ENCODE peak calls at places on chromosomes 7 and 10, in seven cellular contexts. T is IMR-90, R is spleen, F is body of pancreas, I is HCT116, A is heart left ventricle, J is endothelial cell of umbilical vein. Y is an unnamed sample.

GRCh38 chr10:30781571-30782542 is 152.3 kb upstream of the LYZL2 start:
- DNase-seq in I (no peak), R (no peak), A (no peak), T (no peak), F (no peak), J (no peak), Y (no peak)

GRCh38 chr10:17026686-17027485 is 102.7 kb downstream of the CUBN start:
- DNase-seq in F (no peak), R (no peak), J (peak; percentile 57), I (no peak), T (peak; percentile 32), A (no peak), Y (no peak)

GRCh38 chr10:49282879-49283321 is 16.1 kb upstream of the C10orf71 start:
- DNase-seq in J (no peak), I (no peak), A (peak; percentile 36), R (no peak), T (no peak), F (no peak), Y (no peak)

GRCh38 chr7:102085223-102085772 is 201.4 kb upstream of the SH2B2 start:
- DNase-seq in F (no peak), J (no peak), R (no peak), I (no peak), T (no peak), A (peak; percentile 6), Y (no peak)

GRCh38 chr7:114691605-114692004 is 230.3 kb upstream of the MDFIC start:
- DNase-seq in I (no peak), R (no peak), J (no peak), A (no peak), T (no peak), F (no peak), Y (no peak)

GRCh38 chr10:58335306-58336005 is 650 bp downstream of the UBE2D1 start:
- DNase-seq in I (peak; percentile 27), F (peak; percentile 36), J (peak; percentile 63), T (peak; percentile 61), R (no peak), A (peak; percentile 54), Y (peak; percentile 5)

GRCh38 chr7:132576723-132577089 is 436 bp upstream of the PLXNA4 start:
- DNase-seq in F (no peak), A (peak; percentile 26), T (no peak), J (no peak), I (no peak), R (no peak), Y (no peak)

GRCh38 chr7:137411446-137411845 is 67.9 kb upstream of the PTN start:
- DNase-seq in A (no peak), R (no peak), T (no peak), J (no peak), F (no peak), I (no peak), Y (no peak)

GRCh38 chr10:70743430-70743788 is 41.8 kb downstream of the TBATA start:
- DNase-seq in F (no peak), I (no peak), J (no peak), A (no peak), T (no peak), R (peak; percentile 59), Y (no peak)

GRCh38 chr10:132725202-132725601 is 60.7 kb downstream of the NKX6-2 start:
- DNase-seq in T (no peak), J (no peak), F (no peak), I (no peak), A (no peak), R (no peak), Y (no peak)

GRCh38 chr10:71598673-71599072 is 120.9 kb downstream of the C10orf105 start:
- DNase-seq in T (no peak), F (peak; percentile 40), R (no peak), A (peak; percentile 72), I (no peak), J (no peak), Y (peak; percentile 74)

GRCh38 chr7:22651534-22652243 is 75.3 kb upstream of the IL6 start:
- DNase-seq in T (peak; percentile 83), R (no peak), J (peak; percentile 91), F (no peak), I (no peak), A (no peak), Y (no peak)

GRCh38 chr7:131664570-131664969 is 108.1 kb upstream of the PODXL start:
- DNase-seq in F (no peak), T (no peak), R (no peak), J (peak; percentile 88), A (no peak), I (no peak), Y (no peak)

GRCh38 chr10:17029581-17030271 is 99.9 kb downstream of the CUBN start:
- DNase-seq in I (peak; percentile 52), F (no peak), A (peak; percentile 80), R (peak; percentile 82), T (peak; percentile 87), J (peak; percentile 96), Y (no peak)

GRCh38 chr7:34491899-34492298 is 166.1 kb upstream of the NPSR1 start:
- DNase-seq in I (no peak), J (no peak), F (no peak), A (no peak), T (no peak), R (no peak), Y (no peak)

GRCh38 chr10:77812741-77813140 is 113.8 kb downstream of the DLG5 start:
- DNase-seq in F (no peak), T (no peak), A (no peak), R (no peak), J (no peak), I (no peak), Y (no peak)

GRCh38 chr7:15977663-15978062 is 291.2 kb upstream of the MEOX2 start:
- DNase-seq in I (no peak), T (peak; percentile 63), R (no peak), F (no peak), A (no peak), J (peak; percentile 40), Y (no peak)

GRCh38 chr7:13903997-13904396 is 85.5 kb downstream of the ETV1 start:
- DNase-seq in R (no peak), F (no peak), J (no peak), A (no peak), I (no peak), T (peak; percentile 51), Y (no peak)

GRCh38 chr7:1858435-1859265 is 188.6 kb downstream of the ELFN1 start:
- DNase-seq in J (no peak), A (no peak), R (peak; percentile 73), F (no peak), I (no peak), T (no peak), Y (no peak)

GRCh38 chr10:72016608-72017310 is 52.6 kb downstream of the CHST3 start:
- DNase-seq in T (no peak), F (no peak), A (peak; percentile 48), R (no peak), I (no peak), J (no peak), Y (no peak)

GRCh38 chr7:139825666-139826290 is 3.3 kb upstream of the TBXAS1 start:
- DNase-seq in F (no peak), A (no peak), R (no peak), I (no peak), J (no peak), T (peak; percentile 81), Y (no peak)

GRCh38 chr7:143048827-143049226 is 3.3 kb upstream of the OR6V1 start:
- DNase-seq in R (no peak), T (no peak), I (peak; percentile 8), J (no peak), F (no peak), A (no peak), Y (no peak)

DNA sequence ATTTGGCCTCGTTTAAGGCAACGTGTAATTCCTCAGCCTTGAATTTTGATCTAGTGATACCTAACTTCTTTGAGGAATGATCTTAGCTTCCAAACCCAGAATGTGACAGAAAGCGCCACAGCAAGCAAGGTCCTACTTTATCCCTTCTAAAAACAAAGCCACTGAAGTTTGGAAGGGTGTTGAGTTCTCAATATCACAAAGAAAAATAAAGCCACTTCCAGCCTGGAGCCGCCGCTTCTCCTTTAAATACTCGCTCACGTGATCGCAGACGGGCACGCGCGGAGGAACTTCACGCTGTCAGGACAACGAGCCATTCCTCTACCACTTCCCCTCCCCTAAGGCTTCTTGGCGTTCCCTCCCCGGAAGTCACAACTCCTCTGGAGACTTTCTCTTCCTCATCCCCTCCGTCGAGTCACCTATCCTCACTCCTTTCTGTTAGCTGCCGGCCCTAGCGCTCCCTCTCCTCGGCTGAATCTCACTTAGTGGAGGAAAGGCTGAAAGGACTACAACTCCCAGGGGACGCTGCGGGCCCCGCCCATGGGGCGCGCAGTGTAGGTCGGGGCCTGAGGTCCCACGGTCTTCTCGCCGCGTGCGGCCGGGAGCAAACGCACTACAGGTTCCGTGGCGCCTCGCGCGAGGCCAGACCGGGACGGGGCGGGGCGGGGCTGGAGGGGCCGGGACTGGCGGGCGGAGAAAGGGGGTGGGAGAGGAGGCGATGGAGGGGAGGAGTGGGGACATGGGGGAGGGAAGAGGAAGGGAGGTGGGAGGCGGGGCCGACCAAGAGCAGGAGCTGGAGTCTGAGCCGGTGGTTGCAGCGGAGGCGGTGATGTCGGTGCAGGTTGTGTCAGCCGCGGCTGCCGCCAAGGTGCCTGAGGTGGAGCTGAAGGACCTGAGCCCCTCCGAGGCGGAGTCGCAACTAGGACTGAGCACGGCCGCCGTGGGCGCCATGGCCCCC is at the start of gene AHCYL2:
- DNase-seq in R (peak; percentile 100), J (peak; percentile 98), I (peak; percentile 95), A (peak; percentile 99), F (peak; percentile 98), T (peak; percentile 96), Y (peak; percentile 98)
- TF ChIP-seq POLR2A in R (no peak), J (no peak), I (peak; percentile 43), A (no peak), F (peak; percentile 86), T (peak; percentile 61), Y (peak; percentile 84)

GRCh38 chr10:11018830-11019692 is 1.4 kb downstream of the CELF2 start:
- DNase-seq in F (no peak), I (no peak), R (no peak), T (no peak), J (peak; percentile 49), A (no peak), Y (no peak)
- H3K4me3 ChIP-seq in F (no peak overlapping the region), I (no peak overlapping the region), R (no peak overlapping the region), T (peak overlapping the region; percentile 87), J (peak overlapping the region; percentile 77), A (peak overlapping the region; percentile 83), Y (peak overlapping the region; percentile 62)

GRCh38 chr10:79498431-79498830 is 13.9 kb upstream of the EIF5AL1 start:
- DNase-seq in I (no peak), R (no peak), A (no peak), T (no peak), F (no peak), J (no peak), Y (no peak)
- H3K27me3 ChIP-seq in I (peaks cover 40% of the 10 kb centered on the region), R (no peaks in the 10 kb centered on the region), A (no peaks in the 10 kb centered on the region), T (peaks cover 25% of the 10 kb centered on the region), F (no peaks in the 10 kb centered on the region), J (peaks cover 6% of the 10 kb centered on the region), Y (no peaks in the 10 kb centered on the region)

DNA sequence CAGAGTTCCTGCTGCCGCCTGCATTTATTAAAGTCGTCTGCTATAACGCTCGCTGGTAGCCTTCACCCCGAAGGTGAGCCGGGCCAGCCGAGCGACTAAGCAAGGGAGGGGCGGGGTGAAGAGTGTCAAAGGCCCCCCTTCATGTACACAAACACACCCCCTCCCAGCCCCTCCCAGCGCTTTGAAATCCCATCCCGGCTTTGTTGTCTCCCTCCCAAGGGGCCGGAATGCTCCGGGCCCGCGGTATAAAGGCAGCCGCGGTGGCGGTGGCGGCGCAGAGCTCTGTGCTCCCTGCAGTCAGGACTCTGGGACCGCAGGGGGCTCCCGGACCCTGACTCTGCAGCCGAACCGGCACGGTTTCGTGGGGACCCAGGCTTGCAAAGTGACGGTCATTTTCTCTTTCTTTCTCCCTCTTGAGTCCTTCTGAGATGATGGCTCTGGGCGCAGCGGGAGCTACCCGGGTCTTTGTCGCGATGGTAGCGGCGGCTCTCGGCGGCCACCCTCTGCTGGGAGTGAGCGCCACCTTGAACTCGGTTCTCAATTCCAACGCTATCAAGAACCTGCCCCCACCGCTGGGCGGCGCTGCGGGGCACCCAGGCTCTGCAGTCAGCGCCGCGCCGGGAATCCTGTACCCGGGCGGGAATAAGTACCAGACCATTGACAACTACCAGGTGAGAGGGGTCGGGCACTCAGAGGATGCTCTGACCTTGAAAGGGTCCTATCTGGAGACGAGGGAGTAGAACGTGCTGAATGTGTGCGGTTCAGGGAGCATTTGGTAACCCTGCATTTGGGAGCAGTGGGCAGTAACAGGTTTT is at the start of gene DKK1:
- DNase-seq in F (peak; percentile 72), I (peak; percentile 86), A (peak; percentile 33), J (peak; percentile 89), R (peak; percentile 88), T (peak; percentile 76), Y (peak; percentile 51)
- TF ChIP-seq POLR2A in F (no peak), I (peak; percentile 100), A (no peak), J (peak; percentile 99), R (no peak), T (peak; percentile 85), Y (peak; percentile 28)

Y was measured in prostate gland.